ENCODE peak calls at places on chromosomes 3 and 15, in six cellular contexts. I is nephron progenitor cell, Z is osteocyte, C is GM10248, Y is cardiac fibroblast, X is tibial artery. P is an unnamed sample.

GRCh38 chr15:62873203-62873602 is 169.3 kb upstream of the TPM1 start:
- DNase-seq in C (no peak), I (no peak), Y (no peak), X (no peak), Z (no peak), P (no peak)

GRCh38 chr15:100031665-100032357 is 298.6 kb upstream of the LYSMD4 start:
- DNase-seq in I (no peak), C (no peak), X (peak; percentile 29), Y (no peak), Z (peak; percentile 51), P (no peak)

GRCh38 chr3:105561875-105562274 is 195.2 kb downstream of the ALCAM start:
- DNase-seq in C (no peak), I (no peak), Y (no peak), X (no peak), Z (no peak), P (no peak)

GRCh38 chr3:14057701-14058100 is 67.0 kb downstream of the CHCHD4 start:
- DNase-seq in I (no peak), X (no peak), C (no peak), Y (no peak), Z (no peak), P (no peak)

GRCh38 chr3:42734263-42734860 is 31.8 kb upstream of the HHATL start:
- DNase-seq in Y (no peak), C (no peak), I (no peak), X (no peak), Z (no peak), P (no peak)

GRCh38 chr3:48232734-48233133 is 8.2 kb upstream of the ZNF589 start:
- DNase-seq in Y (peak; percentile 62), Z (no peak), C (peak; percentile 53), I (peak; percentile 60), X (peak; percentile 81), P (peak; percentile 37)

GRCh38 chr3:152120606-152121291 is 148.0 kb upstream of the MBNL1 start:
- DNase-seq in C (no peak), Z (no peak), I (no peak), X (no peak), Y (no peak), P (no peak)

GRCh38 chr3:48426401-48426909 is 3.4 kb downstream of the PLXNB1 start:
- DNase-seq in X (peak; percentile 89), Y (no peak), C (no peak), I (no peak), Z (no peak), P (no peak)

GRCh38 chr15:38374024-38374423 is 79.9 kb upstream of the FAM98B start:
- DNase-seq in Z (no peak), I (no peak), Y (no peak), X (no peak), C (no peak), P (no peak)

GRCh38 chr3:31232049-31233040 is 300.4 kb upstream of the STT3B start:
- DNase-seq in C (peak; percentile 42), X (no peak), Z (no peak), Y (peak; percentile 53), I (no peak), P (no peak)

GRCh38 chr3:172651936-172652595 is 58.8 kb downstream of the NCEH1 start:
- DNase-seq in Z (no peak), C (no peak), X (no peak), I (no peak), Y (no peak), P (no peak)

GRCh38 chr15:97890307-97890706 is 70.2 kb upstream of the ARRDC4 start:
- DNase-seq in Y (no peak), C (no peak), I (no peak), X (no peak), Z (no peak), P (no peak)

GRCh38 chr15:94206463-94207167 is 24.7 kb upstream of the MCTP2 start:
- DNase-seq in Y (peak; percentile 20), Z (no peak), C (no peak), I (no peak), X (no peak), P (no peak)

GRCh38 chr15:22887157-22887951 is 48.9 kb downstream of the NIPA2 start:
- DNase-seq in Z (no peak), I (no peak), C (no peak), Y (peak; percentile 85), X (no peak), P (no peak)

GRCh38 chr3:15384510-15385237 is 42.7 kb downstream of the METTL6 start:
- DNase-seq in X (no peak), Z (no peak), I (no peak), C (peak; percentile 64), Y (peak; percentile 12), P (no peak)

GRCh38 chr15:101165905-101166471 is 85.9 kb downstream of the CHSY1 start:
- DNase-seq in Y (no peak), C (no peak), I (no peak), X (no peak), Z (no peak), P (no peak)

GRCh38 chr3:76566211-76566534 is 473.7 kb upstream of the ROBO2 start:
- DNase-seq in I (no peak), Y (no peak), X (no peak), C (no peak), Z (no peak), P (no peak)

GRCh38 chr15:89051875-89052274 is 36.4 kb upstream of the ABHD2 start:
- DNase-seq in Y (peak; percentile 98), X (no peak), Z (no peak), I (no peak), C (no peak), P (no peak)

GRCh38 chr15:68354923-68355322 is 77.0 kb downstream of the ITGA11 start:
- DNase-seq in X (no peak), Z (no peak), C (no peak), I (no peak), Y (peak; percentile 87), P (no peak)

GRCh38 chr15:74616020-74616939 is 644 bp downstream of the CLK3 start:
- DNase-seq in Z (no peak), I (no peak), X (peak; percentile 89), Y (peak; percentile 76), C (peak; percentile 41), P (no peak)

GRCh38 chr3:107737909-107738308 is 215.1 kb downstream of the BBX start:
- DNase-seq in Z (no peak), Y (no peak), C (no peak), I (no peak), X (no peak), P (no peak)

GRCh38 chr15:82018201-82018600 is 27.6 kb downstream of the MEX3B start:
- DNase-seq in Y (no peak), I (no peak), X (no peak), Z (no peak), C (no peak), P (no peak)

GRCh38 chr15:48393650-48394049 is 62.4 kb downstream of the DUT start:
- DNase-seq in X (peak; percentile 80), I (no peak), C (no peak), Y (peak; percentile 57), Z (peak; percentile 83), P (no peak)

GRCh38 chr15:56817690-56818089 is 84.4 kb upstream of the ZNF280D start:
- DNase-seq in I (no peak), C (no peak), X (no peak), Y (no peak), Z (no peak), P (no peak)

GRCh38 chr15:77461486-77461885 is 40.8 kb downstream of the HMG20A start:
- DNase-seq in X (no peak), Z (no peak), Y (no peak), C (no peak), I (no peak), P (no peak)

GRCh38 chr3:146218880-146219866 is 31.7 kb downstream of the PLSCR4 start:
- DNase-seq in X (no peak), I (peak; percentile 39), Y (peak; percentile 68), C (peak; percentile 28), Z (no peak), P (no peak)

DNA sequence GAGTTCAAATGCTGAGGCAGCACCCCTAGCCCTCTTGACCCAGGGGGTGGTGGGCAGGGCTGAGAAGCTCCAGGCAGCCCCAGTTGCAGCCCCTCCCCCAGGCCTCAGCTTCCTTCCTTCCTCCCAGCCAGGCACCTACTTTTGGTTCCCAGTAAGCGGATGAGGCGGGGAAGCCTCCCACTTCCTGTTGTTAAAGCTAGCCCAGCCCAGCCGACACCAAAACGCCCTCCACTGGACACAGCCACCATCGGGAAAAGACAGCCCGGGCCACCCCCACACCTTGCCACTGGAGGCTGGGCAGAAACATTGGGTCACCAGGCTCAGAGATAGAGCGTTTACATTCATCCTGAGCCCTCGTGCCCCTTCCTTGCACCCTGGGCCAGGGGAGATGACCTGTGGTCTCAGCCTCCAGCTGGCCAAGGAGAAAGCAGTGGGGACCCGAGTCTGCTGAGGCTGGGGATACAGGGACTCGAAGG is 3.5 kb downstream of the DUSP7 start:
- DNase-seq in X (peak; percentile 94), C (peak; percentile 48), I (peak; percentile 73), Y (peak; percentile 84), Z (peak; percentile 88), P (no peak)
- TF ChIP-seq CTCF in X (peak; percentile 71), C (peak; percentile 42), I (no peak), Y (peak; percentile 57), Z (peak; percentile 61), P (no peak)

DNA sequence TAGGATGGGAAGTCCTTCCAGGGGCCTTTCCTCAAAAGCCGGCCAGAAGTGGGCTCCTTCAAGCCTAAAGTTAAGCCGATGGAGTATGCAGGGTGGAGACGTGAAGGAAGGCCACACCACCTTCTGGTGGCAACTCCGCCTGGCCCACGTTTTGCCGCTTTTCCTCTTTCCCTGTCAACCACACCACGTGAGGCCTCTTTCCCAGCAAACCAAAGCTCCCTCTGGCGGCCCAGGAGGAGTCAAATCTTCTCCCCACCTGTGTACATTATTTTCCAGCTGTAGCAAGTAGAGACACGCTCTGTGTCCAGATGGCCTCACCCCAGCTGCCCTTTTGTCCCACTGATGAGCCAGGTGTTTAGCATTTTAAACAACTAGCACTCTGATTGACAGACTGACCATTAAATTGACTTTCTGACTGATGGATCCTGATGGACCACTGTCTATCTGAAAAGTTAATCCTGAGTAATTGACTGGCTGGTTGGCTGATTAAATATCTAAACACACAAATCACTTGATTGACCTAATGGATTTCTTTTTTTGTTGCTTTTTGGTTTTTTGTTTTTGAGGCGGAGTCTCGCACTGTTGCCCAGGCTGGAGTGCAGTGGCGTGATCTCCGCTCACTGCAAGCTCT is 59.6 kb upstream of the ZBTB38 start:
- DNase-seq in Z (no peak), C (no peak), I (peak; percentile 60), X (no peak), Y (peak; percentile 65), P (peak; percentile 42)
- TF ChIP-seq CTCF in Z (peak; percentile 49), C (peak; percentile 37), I (peak; percentile 50), X (peak; percentile 56), Y (peak; percentile 59), P (peak; percentile 71)

GRCh38 chr3:160999268-160999667 is 105.9 kb downstream of the B3GALNT1 start:
- DNase-seq in I (no peak), C (no peak), X (no peak), Z (no peak), Y (no peak), P (no peak)
- TF ChIP-seq CTCF in I (no peak), C (no peak), X (no peak), Z (no peak), Y (no peak), P (no peak)

DNA sequence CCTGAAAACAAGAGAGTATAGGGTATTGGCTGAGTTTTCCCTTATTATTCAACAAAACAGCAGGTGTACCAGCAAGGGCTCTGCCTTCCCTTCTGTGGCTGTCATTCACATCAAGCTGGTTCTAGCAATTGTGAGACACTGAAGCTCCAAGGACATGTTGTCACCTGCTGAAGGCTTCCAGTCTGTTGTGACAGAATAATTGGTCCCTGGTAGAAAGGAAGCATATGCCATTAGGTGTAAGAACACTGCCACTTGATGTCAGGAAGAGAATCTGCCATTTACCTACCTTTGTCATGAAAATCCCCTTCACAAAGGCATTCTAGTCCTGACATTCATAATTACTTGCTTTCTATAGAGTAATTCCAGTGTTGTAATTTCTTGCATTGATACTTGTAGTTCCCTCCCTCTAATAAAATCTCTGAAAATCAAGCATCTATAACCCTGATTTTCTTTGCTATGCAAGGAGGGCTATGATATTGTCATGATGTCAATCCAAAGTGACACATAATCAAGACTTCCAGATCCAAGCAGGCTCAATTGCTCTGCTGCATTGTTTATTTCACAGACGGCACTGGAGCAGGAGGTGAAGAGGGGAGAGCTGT is 425.1 kb downstream of the RBMS3 start:
- DNase-seq in Z (no peak), X (no peak), I (no peak), Y (no peak), C (no peak), P (no peak)
- TF ChIP-seq CTCF in Z (no peak), X (no peak), I (no peak), Y (no peak), C (no peak), P (no peak)

P was measured in progenitor cell of endocrine pancreas.